ENCODE peak calls at places on chromosomes 7 and 10, in ten cellular contexts. One of them, this sample, is unnamed.

GRCh38 chr7:106071356-106071998 is 40.6 kb downstream of the SYPL1 start:
- DNase-seq in cardiac septum: no peak
- DNase-seq in fibroblast of gingiva: no peak
- DNase-seq in HFF-Myc: no peak
- DNase-seq in retina: no peak
- DNase-seq in fibroblast of the conjunctiva: no peak
- DNase-seq in breast epithelium: peak; percentile 77
- DNase-seq in foreskin keratinocyte: peak; percentile 90
- DNase-seq in psoas muscle: no peak
- DNase-seq in CD4-positive, alpha-beta T cell: peak; percentile 11
- DNase-seq in this sample: no peak

GRCh38 chr7:45592230-45592991 is 18.2 kb downstream of the ADCY1 start:
- DNase-seq in fibroblast of gingiva: no peak
- DNase-seq in retina: no peak
- DNase-seq in cardiac septum: peak; percentile 68
- DNase-seq in breast epithelium: no peak
- DNase-seq in HFF-Myc: no peak
- DNase-seq in foreskin keratinocyte: no peak
- DNase-seq in psoas muscle: no peak
- DNase-seq in CD4-positive, alpha-beta T cell: no peak
- DNase-seq in fibroblast of the conjunctiva: no peak
- DNase-seq in this sample: no peak

GRCh38 chr7:45151131-45151684 is 6.4 kb upstream of the RAMP3 start:
- DNase-seq in retina: no peak
- DNase-seq in cardiac septum: peak; percentile 54
- DNase-seq in psoas muscle: peak; percentile 26
- DNase-seq in fibroblast of gingiva: no peak
- DNase-seq in foreskin keratinocyte: no peak
- DNase-seq in CD4-positive, alpha-beta T cell: no peak
- DNase-seq in HFF-Myc: no peak
- DNase-seq in breast epithelium: no peak
- DNase-seq in fibroblast of the conjunctiva: no peak
- DNase-seq in this sample: no peak

GRCh38 chr10:115951242-115951641 is 321.8 kb downstream of the GFRA1 start:
- DNase-seq in breast epithelium: no peak
- DNase-seq in fibroblast of gingiva: peak; percentile 13
- DNase-seq in CD4-positive, alpha-beta T cell: no peak
- DNase-seq in HFF-Myc: no peak
- DNase-seq in psoas muscle: no peak
- DNase-seq in foreskin keratinocyte: no peak
- DNase-seq in retina: no peak
- DNase-seq in cardiac septum: no peak
- DNase-seq in fibroblast of the conjunctiva: no peak
- DNase-seq in this sample: no peak

GRCh38 chr10:131167036-131167860 is 144.3 kb downstream of the TCERG1L start:
- DNase-seq in foreskin keratinocyte: no peak
- DNase-seq in psoas muscle: no peak
- DNase-seq in CD4-positive, alpha-beta T cell: no peak
- DNase-seq in HFF-Myc: no peak
- DNase-seq in fibroblast of the conjunctiva: no peak
- DNase-seq in retina: no peak
- DNase-seq in cardiac septum: peak; percentile 69
- DNase-seq in fibroblast of gingiva: no peak
- DNase-seq in breast epithelium: no peak
- DNase-seq in this sample: no peak

GRCh38 chr10:61063035-61063434 is 119.0 kb upstream of the RHOBTB1 start:
- DNase-seq in fibroblast of the conjunctiva: no peak
- DNase-seq in HFF-Myc: no peak
- DNase-seq in retina: no peak
- DNase-seq in fibroblast of gingiva: peak; percentile 60
- DNase-seq in CD4-positive, alpha-beta T cell: no peak
- DNase-seq in foreskin keratinocyte: no peak
- DNase-seq in psoas muscle: no peak
- DNase-seq in cardiac septum: no peak
- DNase-seq in breast epithelium: no peak
- DNase-seq in this sample: no peak

GRCh38 chr7:17403996-17404395 is 105.5 kb downstream of the AHR start:
- DNase-seq in CD4-positive, alpha-beta T cell: no peak
- DNase-seq in HFF-Myc: no peak
- DNase-seq in breast epithelium: no peak
- DNase-seq in fibroblast of gingiva: no peak
- DNase-seq in cardiac septum: no peak
- DNase-seq in retina: no peak
- DNase-seq in psoas muscle: no peak
- DNase-seq in fibroblast of the conjunctiva: no peak
- DNase-seq in foreskin keratinocyte: no peak
- DNase-seq in this sample: no peak

GRCh38 chr10:96056787-96057186 is 13.4 kb downstream of the CCNJ start:
- DNase-seq in psoas muscle: no peak
- DNase-seq in CD4-positive, alpha-beta T cell: no peak
- DNase-seq in cardiac septum: no peak
- DNase-seq in breast epithelium: no peak
- DNase-seq in retina: no peak
- DNase-seq in fibroblast of the conjunctiva: no peak
- DNase-seq in HFF-Myc: no peak
- DNase-seq in fibroblast of gingiva: no peak
- DNase-seq in foreskin keratinocyte: no peak
- DNase-seq in this sample: no peak

GRCh38 chr7:133829336-133829897 is 297.7 kb upstream of the LRGUK start:
- DNase-seq in HFF-Myc: no peak
- DNase-seq in fibroblast of the conjunctiva: no peak
- DNase-seq in breast epithelium: no peak
- DNase-seq in retina: no peak
- DNase-seq in fibroblast of gingiva: no peak
- DNase-seq in foreskin keratinocyte: peak; percentile 22
- DNase-seq in CD4-positive, alpha-beta T cell: no peak
- DNase-seq in cardiac septum: no peak
- DNase-seq in psoas muscle: no peak
- DNase-seq in this sample: no peak

GRCh38 chr10:71039551-71039950 is 151.2 kb upstream of the PCBD1 start:
- DNase-seq in fibroblast of gingiva: no peak
- DNase-seq in foreskin keratinocyte: no peak
- DNase-seq in CD4-positive, alpha-beta T cell: no peak
- DNase-seq in HFF-Myc: no peak
- DNase-seq in psoas muscle: no peak
- DNase-seq in fibroblast of the conjunctiva: no peak
- DNase-seq in cardiac septum: peak; percentile 64
- DNase-seq in retina: no peak
- DNase-seq in breast epithelium: no peak
- DNase-seq in this sample: peak; percentile 71

GRCh38 chr10:6130851-6131470 is 42.1 kb downstream of the RBM17 start:
- DNase-seq in psoas muscle: no peak
- DNase-seq in cardiac septum: no peak
- DNase-seq in fibroblast of gingiva: peak; percentile 17
- DNase-seq in HFF-Myc: no peak
- DNase-seq in retina: no peak
- DNase-seq in breast epithelium: no peak
- DNase-seq in foreskin keratinocyte: no peak
- DNase-seq in CD4-positive, alpha-beta T cell: no peak
- DNase-seq in fibroblast of the conjunctiva: no peak
- DNase-seq in this sample: no peak

GRCh38 chr7:39829028-39829427 is 121.0 kb upstream of the CDK13 start:
- DNase-seq in retina: no peak
- DNase-seq in HFF-Myc: no peak
- DNase-seq in cardiac septum: no peak
- DNase-seq in fibroblast of the conjunctiva: no peak
- DNase-seq in CD4-positive, alpha-beta T cell: no peak
- DNase-seq in breast epithelium: no peak
- DNase-seq in foreskin keratinocyte: no peak
- DNase-seq in fibroblast of gingiva: no peak
- DNase-seq in psoas muscle: no peak
- DNase-seq in this sample: no peak

GRCh38 chr10:35463878-35464277 is 127.6 kb downstream of the CCNY start:
- DNase-seq in retina: peak; percentile 44
- DNase-seq in foreskin keratinocyte: no peak
- DNase-seq in fibroblast of gingiva: no peak
- DNase-seq in CD4-positive, alpha-beta T cell: no peak
- DNase-seq in fibroblast of the conjunctiva: no peak
- DNase-seq in breast epithelium: no peak
- DNase-seq in psoas muscle: no peak
- DNase-seq in HFF-Myc: no peak
- DNase-seq in cardiac septum: no peak
- DNase-seq in this sample: no peak

This sample was measured in NCI-H1436 treated with DMSO at 0.1 percent for 48 hours.